ENCODE peak calls at places on chromosome 15, in five cellular contexts. One of them, this sample, is unnamed.

GRCh38 chr15:75532413-75533250 is 46.5 kb downstream of the PTPN9 start:
- DNase-seq in cardiac muscle cell: peak
- DNase-seq in SK-N-SH: peak
- DNase-seq in A549: peak
- DNase-seq in esophagus squamous epithelium: no peak
- DNase-seq in this sample: peak

GRCh38 chr15:79942656-79943481 is 28.1 kb downstream of the BCL2A1 start:
- DNase-seq in cardiac muscle cell: no peak
- DNase-seq in A549: no peak
- DNase-seq in esophagus squamous epithelium: no peak
- DNase-seq in SK-N-SH: no peak
- DNase-seq in this sample: no peak

GRCh38 chr15:97717806-97718205 is 242.7 kb upstream of the ARRDC4 start:
- DNase-seq in esophagus squamous epithelium: no peak
- DNase-seq in SK-N-SH: no peak
- DNase-seq in cardiac muscle cell: no peak
- DNase-seq in A549: no peak
- DNase-seq in this sample: no peak

GRCh38 chr15:83565553-83566159 is 88.3 kb upstream of the ADAMTSL3 start:
- DNase-seq in cardiac muscle cell: peak
- DNase-seq in esophagus squamous epithelium: no peak
- DNase-seq in A549: peak
- DNase-seq in SK-N-SH: peak
- DNase-seq in this sample: peak

GRCh38 chr15:38208779-38209178 is 43.9 kb upstream of the SPRED1 start:
- DNase-seq in SK-N-SH: no peak
- DNase-seq in esophagus squamous epithelium: no peak
- DNase-seq in A549: no peak
- DNase-seq in cardiac muscle cell: no peak
- DNase-seq in this sample: no peak

GRCh38 chr15:76178321-76178720 is 118.5 kb downstream of the TMEM266 start:
- DNase-seq in esophagus squamous epithelium: no peak
- DNase-seq in A549: no peak
- DNase-seq in SK-N-SH: no peak
- DNase-seq in cardiac muscle cell: no peak
- DNase-seq in this sample: no peak

GRCh38 chr15:67133738-67134576 is 68.6 kb downstream of the SMAD3 start:
- DNase-seq in A549: peak
- DNase-seq in esophagus squamous epithelium: no peak
- DNase-seq in cardiac muscle cell: peak
- DNase-seq in SK-N-SH: no peak
- DNase-seq in this sample: no peak

GRCh38 chr15:81329446-81329845 is 5.5 kb upstream of the STARD5 start:
- DNase-seq in SK-N-SH: no peak
- DNase-seq in esophagus squamous epithelium: no peak
- DNase-seq in cardiac muscle cell: no peak
- DNase-seq in A549: no peak
- DNase-seq in this sample: no peak

GRCh38 chr15:55741592-55742497 is 1.1 kb downstream of the PRTG start:
- DNase-seq in cardiac muscle cell: peak
- DNase-seq in esophagus squamous epithelium: no peak
- DNase-seq in SK-N-SH: peak
- DNase-seq in A549: peak
- DNase-seq in this sample: no peak

GRCh38 chr15:68434021-68434420 is 2.1 kb upstream of the ITGA11 start:
- DNase-seq in SK-N-SH: no peak
- DNase-seq in cardiac muscle cell: no peak
- DNase-seq in esophagus squamous epithelium: no peak
- DNase-seq in A549: no peak
- DNase-seq in this sample: no peak

GRCh38 chr15:35583863-35584528 is 38.0 kb upstream of the DPH6 start:
- DNase-seq in SK-N-SH: no peak
- DNase-seq in cardiac muscle cell: peak
- DNase-seq in A549: no peak
- DNase-seq in esophagus squamous epithelium: no peak
- DNase-seq in this sample: no peak

GRCh38 chr15:98842973-98843285 is 164.7 kb downstream of the PGPEP1L start:
- DNase-seq in A549: no peak
- DNase-seq in cardiac muscle cell: no peak
- DNase-seq in esophagus squamous epithelium: no peak
- DNase-seq in SK-N-SH: no peak
- DNase-seq in this sample: no peak

GRCh38 chr15:78906310-78906608 is 33.6 kb downstream of the MORF4L1 start:
- DNase-seq in esophagus squamous epithelium: no peak
- DNase-seq in SK-N-SH: no peak
- DNase-seq in A549: no peak
- DNase-seq in cardiac muscle cell: no peak
- DNase-seq in this sample: no peak

GRCh38 chr15:29566914-29567313 is 255.4 kb downstream of the TJP1 start:
- DNase-seq in cardiac muscle cell: no peak
- DNase-seq in A549: no peak
- DNase-seq in SK-N-SH: no peak
- DNase-seq in esophagus squamous epithelium: no peak
- DNase-seq in this sample: no peak

GRCh38 chr15:29569533-29570092 is 252.7 kb downstream of the TJP1 start:
- DNase-seq in A549: no peak
- DNase-seq in esophagus squamous epithelium: no peak
- DNase-seq in cardiac muscle cell: peak
- DNase-seq in SK-N-SH: no peak
- DNase-seq in this sample: peak

GRCh38 chr15:29570121-29570930 is 251.9 kb downstream of the TJP1 start:
- DNase-seq in A549: no peak
- DNase-seq in SK-N-SH: peak
- DNase-seq in cardiac muscle cell: peak
- DNase-seq in esophagus squamous epithelium: no peak
- DNase-seq in this sample: peak

GRCh38 chr15:29567336-29567735 is 254.9 kb downstream of the TJP1 start:
- DNase-seq in SK-N-SH: no peak
- DNase-seq in A549: no peak
- DNase-seq in cardiac muscle cell: no peak
- DNase-seq in esophagus squamous epithelium: no peak
- DNase-seq in this sample: no peak

DNA sequence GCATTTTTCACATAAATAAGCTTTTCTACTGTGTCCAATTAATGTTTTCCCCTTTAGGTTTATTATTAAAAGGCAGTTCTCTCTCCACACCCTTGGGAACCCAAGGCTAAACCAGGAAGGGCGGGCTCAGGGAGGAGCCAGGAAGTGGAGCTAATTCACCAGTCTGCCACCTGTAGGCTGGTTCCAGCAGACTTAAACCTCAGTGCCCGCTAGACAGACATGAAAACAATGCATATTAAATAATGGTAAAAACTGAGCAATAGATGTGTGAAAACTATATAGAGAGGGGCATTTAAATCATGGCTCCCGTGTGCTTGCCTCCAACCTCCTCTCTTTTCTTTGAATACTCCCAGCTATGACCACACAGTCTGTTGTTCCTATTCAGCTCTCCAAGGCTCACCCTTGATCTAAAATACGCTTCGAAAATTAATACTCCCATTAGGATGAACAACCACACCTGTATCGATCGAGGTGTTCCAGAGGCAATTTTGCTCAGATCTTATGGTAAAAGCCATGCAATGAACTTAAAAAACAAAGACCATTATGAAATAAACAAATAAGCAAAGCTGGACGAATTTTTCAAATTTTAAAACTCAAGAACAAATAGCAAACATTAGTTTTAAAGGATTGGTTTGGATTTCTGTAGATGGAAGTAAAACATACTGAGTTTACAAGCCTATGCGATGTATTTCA is 253.3 kb downstream of the TJP1 start:
- DNase-seq in A549: peak
- DNase-seq in SK-N-SH: peak
- DNase-seq in cardiac muscle cell: peak
- DNase-seq in esophagus squamous epithelium: no peak
- DNase-seq in this sample: no peak
- TF ChIP-seq CTCF in A549: peak
- TF ChIP-seq CTCF in SK-N-SH: peak
- TF ChIP-seq CTCF in cardiac muscle cell: peak
- TF ChIP-seq CTCF in esophagus squamous epithelium: no peak
- TF ChIP-seq CTCF in this sample: peak

GRCh38 chr15:43828061-43828657 is 1.4 kb downstream of the WDR76 start:
- DNase-seq in cardiac muscle cell: no peak
- DNase-seq in esophagus squamous epithelium: no peak
- DNase-seq in A549: no peak
- DNase-seq in SK-N-SH: peak
- DNase-seq in this sample: no peak

GRCh38 chr15:43821505-43821904 is 3.0 kb downstream of the MFAP1 start:
- DNase-seq in esophagus squamous epithelium: no peak
- DNase-seq in SK-N-SH: no peak
- DNase-seq in cardiac muscle cell: no peak
- DNase-seq in A549: no peak
- DNase-seq in this sample: no peak

GRCh38 chr15:43826029-43826507 is 734 bp upstream of the WDR76 start:
- DNase-seq in cardiac muscle cell: no peak
- DNase-seq in A549: no peak
- DNase-seq in SK-N-SH: no peak
- DNase-seq in esophagus squamous epithelium: no peak
- DNase-seq in this sample: no peak

GRCh38 chr15:43824302-43825246 is at the start of gene MFAP1:
- DNase-seq in cardiac muscle cell: peak
- DNase-seq in esophagus squamous epithelium: peak
- DNase-seq in SK-N-SH: peak
- DNase-seq in A549: peak
- DNase-seq in this sample: peak
- TF ChIP-seq CTCF in cardiac muscle cell: no peak
- TF ChIP-seq CTCF in esophagus squamous epithelium: no peak
- TF ChIP-seq CTCF in SK-N-SH: no peak
- TF ChIP-seq CTCF in A549: no peak
- TF ChIP-seq CTCF in this sample: no peak

GRCh38 chr15:101252836-101253235 is 988 bp upstream of the CHSY1 start:
- DNase-seq in esophagus squamous epithelium: no peak
- DNase-seq in cardiac muscle cell: no peak
- DNase-seq in SK-N-SH: no peak
- DNase-seq in A549: no peak
- DNase-seq in this sample: no peak

GRCh38 chr15:101250931-101251829 is 668 bp downstream of the CHSY1 start:
- DNase-seq in esophagus squamous epithelium: no peak
- DNase-seq in cardiac muscle cell: peak
- DNase-seq in A549: peak
- DNase-seq in SK-N-SH: peak
- DNase-seq in this sample: peak

GRCh38 chr15:101250331-101250730 is 1.5 kb downstream of the CHSY1 start:
- DNase-seq in SK-N-SH: no peak
- DNase-seq in A549: no peak
- DNase-seq in esophagus squamous epithelium: no peak
- DNase-seq in cardiac muscle cell: no peak
- DNase-seq in this sample: no peak

GRCh38 chr15:101254157-101255065 is 2.6 kb upstream of the CHSY1 start:
- DNase-seq in SK-N-SH: no peak
- DNase-seq in A549: no peak
- DNase-seq in cardiac muscle cell: no peak
- DNase-seq in esophagus squamous epithelium: no peak
- DNase-seq in this sample: no peak

DNA sequence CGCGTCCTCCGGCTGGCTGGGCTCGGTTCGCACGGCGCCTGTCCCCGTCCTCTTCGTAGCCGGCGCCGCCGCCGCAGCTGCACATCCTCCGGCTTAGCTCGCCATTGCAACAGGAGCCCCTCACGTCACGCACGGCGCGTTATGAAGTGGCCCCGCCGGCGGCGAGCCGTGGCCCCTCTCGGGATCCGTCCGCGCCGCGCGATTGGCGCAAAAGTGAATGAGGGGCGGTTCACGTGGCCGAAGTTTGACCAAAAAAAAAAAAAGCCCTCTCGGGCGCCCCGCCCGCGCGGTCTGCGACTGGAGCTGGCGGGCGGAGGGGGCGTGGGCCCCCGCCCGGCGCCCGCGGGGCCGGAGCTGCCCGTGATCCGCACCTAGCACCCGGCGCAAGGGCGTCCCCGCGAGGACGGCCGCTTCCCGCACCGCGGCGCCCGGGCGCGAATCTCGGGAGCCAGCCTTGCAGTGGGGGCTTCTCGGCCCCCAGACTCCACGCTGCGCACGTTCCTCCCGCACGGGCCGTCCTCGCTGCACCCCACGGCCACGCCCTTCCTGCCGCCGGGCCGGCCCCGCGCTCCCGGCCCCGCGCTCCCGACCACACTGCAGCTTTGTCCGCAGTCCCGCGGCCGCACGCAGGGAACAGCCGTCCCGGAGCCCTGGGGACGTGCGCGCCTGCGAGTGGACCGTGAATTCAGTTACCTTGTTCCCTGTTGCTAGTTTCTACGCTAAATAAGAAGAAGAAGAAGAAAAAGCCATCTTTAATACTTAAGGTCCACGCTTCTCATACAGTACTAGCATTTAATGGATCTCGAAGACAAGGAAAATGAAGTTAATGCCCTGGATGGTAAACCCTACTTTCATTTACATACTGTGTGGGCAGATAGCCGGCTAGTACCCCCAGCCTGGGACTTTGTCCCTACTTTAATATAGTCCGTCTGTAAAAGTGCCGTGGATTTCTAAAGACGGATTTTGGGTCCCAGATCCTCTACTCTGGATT is at the start of gene CHSY1:
- DNase-seq in SK-N-SH: peak
- DNase-seq in cardiac muscle cell: peak
- DNase-seq in esophagus squamous epithelium: peak
- DNase-seq in A549: peak
- DNase-seq in this sample: peak
- TF ChIP-seq CTCF in SK-N-SH: peak
- TF ChIP-seq CTCF in cardiac muscle cell: peak
- TF ChIP-seq CTCF in esophagus squamous epithelium: no peak
- TF ChIP-seq CTCF in A549: peak
- TF ChIP-seq CTCF in this sample: no peak

GRCh38 chr15:59245583-59245982 is 38.9 kb downstream of the LDHAL6B start:
- DNase-seq in A549: no peak
- DNase-seq in SK-N-SH: no peak
- DNase-seq in cardiac muscle cell: no peak
- DNase-seq in esophagus squamous epithelium: no peak
- DNase-seq in this sample: no peak

GRCh38 chr15:59244337-59244736 is 37.7 kb downstream of the LDHAL6B start:
- DNase-seq in SK-N-SH: no peak
- DNase-seq in esophagus squamous epithelium: no peak
- DNase-seq in cardiac muscle cell: no peak
- DNase-seq in A549: peak
- DNase-seq in this sample: no peak

GRCh38 chr15:59249816-59250215 is 43.2 kb downstream of the LDHAL6B start:
- DNase-seq in SK-N-SH: no peak
- DNase-seq in esophagus squamous epithelium: no peak
- DNase-seq in cardiac muscle cell: no peak
- DNase-seq in A549: no peak
- DNase-seq in this sample: no peak

GRCh38 chr15:59250249-59250648 is 43.6 kb downstream of the LDHAL6B start:
- DNase-seq in SK-N-SH: no peak
- DNase-seq in A549: no peak
- DNase-seq in esophagus squamous epithelium: no peak
- DNase-seq in cardiac muscle cell: no peak
- DNase-seq in this sample: no peak

GRCh38 chr15:59247364-59247763 is 40.7 kb downstream of the LDHAL6B start:
- DNase-seq in cardiac muscle cell: peak
- DNase-seq in A549: peak
- DNase-seq in SK-N-SH: peak
- DNase-seq in esophagus squamous epithelium: no peak
- DNase-seq in this sample: peak
- TF ChIP-seq CTCF in cardiac muscle cell: peak
- TF ChIP-seq CTCF in A549: peak
- TF ChIP-seq CTCF in SK-N-SH: peak
- TF ChIP-seq CTCF in esophagus squamous epithelium: peak
- TF ChIP-seq CTCF in this sample: peak